ENCODE peak calls at places on chromosomes 4 and X, in ten cellular contexts. G, N, D, M, K, J, A, W, U and P are unnamed samples.

GRCh38 chr4:58301384-58301783 is 1191.2 kb upstream of the IGFBP7 start:
- DNase-seq in G (no peak), N (no peak), D (no peak), M (peak; percentile 12), K (no peak), J (no peak), A (peak; percentile 24), W (no peak), U (no peak), P (no peak)

GRCh38 chr4:53599632-53600031 is 8.3 kb upstream of the LNX1 start:
- DNase-seq in G (no peak), N (no peak), D (no peak), M (no peak), K (no peak), J (no peak), A (no peak), W (no peak), U (peak; percentile 32), P (no peak)

GRCh38 chr4:113052379-113052951 is 3.0 kb downstream of the ANK2 start:
- DNase-seq in G (no peak), N (peak; percentile 27), D (no peak), M (no peak), K (no peak), J (no peak), A (no peak), W (no peak), U (peak; percentile 56), P (no peak)

GRCh38 chr4:155620637-155621036 is 46.0 kb upstream of the GUCY1A1 start:
- DNase-seq in G (no peak), N (no peak), D (no peak), M (no peak), K (no peak), J (no peak), A (no peak), W (no peak), U (no peak), P (no peak)

GRCh38 chr4:114677346-114677979 is 78.9 kb downstream of the UGT8 start:
- DNase-seq in G (no peak), N (no peak), D (no peak), M (no peak), K (no peak), J (no peak), A (no peak), W (no peak), U (no peak), P (no peak)

GRCh38 chr4:81816362-81816761 is 344.7 kb upstream of the RASGEF1B start:
- DNase-seq in G (no peak), N (no peak), D (no peak), M (no peak), K (no peak), J (no peak), A (no peak), W (no peak), U (no peak), P (no peak)

GRCh38 chr4:112514449-112515277 is 1.3 kb downstream of the NEUROG2 start:
- DNase-seq in G (no peak), N (peak; percentile 69), D (no peak), M (no peak), K (no peak), J (no peak), A (peak; percentile 64), W (no peak), U (no peak), P (no peak)

GRCh38 chr4:174156239-174156826 is 127.1 kb downstream of the FBXO8 start:
- DNase-seq in G (no peak), N (peak; percentile 3), D (no peak), M (peak; percentile 62), K (no peak), J (no peak), A (peak; percentile 44), W (no peak), U (no peak), P (peak; percentile 42)

GRCh38 chr4:1237981-1238675 is 10.8 kb downstream of the CTBP1 start:
- DNase-seq in G (peak; percentile 12), N (peak; percentile 25), D (no peak), M (no peak), K (no peak), J (peak; percentile 64), A (no peak), W (peak; percentile 20), U (no peak), P (no peak)

GRCh38 chr4:138907174-138907573 is 108.4 kb upstream of the NOCT start:
- DNase-seq in G (no peak), N (no peak), D (no peak), M (no peak), K (no peak), J (no peak), A (no peak), W (no peak), U (no peak), P (no peak)

GRCh38 chr4:113383111-113383785 is 333.8 kb downstream of the ANK2 start:
- DNase-seq in G (no peak), N (no peak), D (no peak), M (no peak), K (no peak), J (no peak), A (no peak), W (no peak), U (no peak), P (no peak)

GRCh38 chrX:105869676-105870075 is 47.3 kb downstream of the NRK start:
- DNase-seq in G (no peak), N (no peak), D (no peak), M (no peak), K (no peak), J (no peak), A (no peak), W (no peak), U (no peak), P (no peak)

GRCh38 chr4:25916870-25917269 is 2.9 kb downstream of the SMIM20 start:
- DNase-seq in G (no peak), N (no peak), D (no peak), M (no peak), K (no peak), J (no peak), A (no peak), W (no peak), U (no peak), P (no peak)

GRCh38 chr4:25913851-25914669 is at the start of gene SMIM20:
- DNase-seq in G (peak; percentile 85), N (peak; percentile 93), D (peak; percentile 91), M (peak; percentile 93), K (peak; percentile 54), J (peak; percentile 95), A (peak; percentile 95), W (peak; percentile 94), U (peak; percentile 94), P (peak; percentile 93)

GRCh38 chr4:25914670-25915358 is 794 bp downstream of the SMIM20 start:
- DNase-seq in G (no peak), N (no peak), D (no peak), M (no peak), K (no peak), J (no peak), A (no peak), W (no peak), U (no peak), P (no peak)

GRCh38 chr4:25913056-25913850 is 767 bp upstream of the SMIM20 start:
- DNase-seq in G (no peak), N (no peak), D (peak; percentile 60), M (no peak), K (no peak), J (peak; percentile 66), A (peak; percentile 87), W (peak; percentile 56), U (peak; percentile 29), P (no peak)

GRCh38 chr4:25915359-25915716 is 1.3 kb downstream of the SMIM20 start:
- DNase-seq in G (no peak), N (no peak), D (no peak), M (no peak), K (no peak), J (no peak), A (no peak), W (peak; percentile 40), U (no peak), P (no peak)
- H3K4me3 ChIP-seq in G (peak overlapping the region; percentile 80), N (no peak overlapping the region), D (no peak overlapping the region), M (no peak overlapping the region), K (no peak overlapping the region), J (no peak overlapping the region), A (peak overlapping the region; percentile 74), W (no peak overlapping the region), U (peak overlapping the region; percentile 76), P (no peak overlapping the region)

DNA sequence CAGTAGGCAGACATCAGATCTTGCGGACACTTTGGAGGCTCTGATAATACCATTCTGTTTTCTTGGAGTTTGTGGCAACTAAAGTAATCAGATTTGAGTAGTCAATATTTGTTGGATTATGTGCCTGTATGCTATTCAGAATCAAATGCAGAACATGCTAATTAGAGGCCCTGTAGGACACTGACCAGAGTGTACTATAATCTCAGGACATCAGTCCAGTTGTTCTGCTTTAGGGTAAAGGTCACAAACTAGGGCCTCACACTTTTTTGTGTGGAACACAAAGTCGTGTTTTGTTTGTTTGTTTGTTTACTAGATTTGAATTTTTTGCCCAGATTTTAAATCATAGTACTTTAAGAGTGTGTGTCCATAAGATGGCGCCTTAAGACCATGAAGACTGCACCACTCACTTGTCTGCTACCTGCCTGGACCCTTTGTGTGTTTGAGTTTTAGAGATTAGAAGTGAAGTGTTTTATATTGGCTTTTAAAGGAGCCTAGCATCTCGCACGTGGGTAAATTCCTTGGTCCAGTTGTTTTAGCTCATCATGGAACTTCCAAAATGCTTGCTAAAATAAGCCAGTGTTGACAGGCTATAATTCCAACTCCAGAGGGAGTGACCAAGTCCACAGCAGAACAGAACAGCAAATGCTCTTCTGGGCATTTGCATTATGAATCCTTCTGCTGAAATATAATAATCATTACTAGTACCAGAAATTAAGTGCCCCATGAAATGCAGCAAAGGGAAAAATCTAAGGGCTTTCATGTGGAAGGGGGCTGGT is 34.7 kb downstream of the IL13RA1 start:
- DNase-seq in G (no peak), N (no peak), D (no peak), M (no peak), K (no peak), J (no peak), A (peak; percentile 35), W (no peak), U (no peak), P (no peak)
- TF ChIP-seq CTCF in G (no peak), N (peak; percentile 6), D (no peak), M (no peak), K (no peak), J (no peak), A (peak; percentile 44), W (no peak), U (no peak), P (no peak)

DNA sequence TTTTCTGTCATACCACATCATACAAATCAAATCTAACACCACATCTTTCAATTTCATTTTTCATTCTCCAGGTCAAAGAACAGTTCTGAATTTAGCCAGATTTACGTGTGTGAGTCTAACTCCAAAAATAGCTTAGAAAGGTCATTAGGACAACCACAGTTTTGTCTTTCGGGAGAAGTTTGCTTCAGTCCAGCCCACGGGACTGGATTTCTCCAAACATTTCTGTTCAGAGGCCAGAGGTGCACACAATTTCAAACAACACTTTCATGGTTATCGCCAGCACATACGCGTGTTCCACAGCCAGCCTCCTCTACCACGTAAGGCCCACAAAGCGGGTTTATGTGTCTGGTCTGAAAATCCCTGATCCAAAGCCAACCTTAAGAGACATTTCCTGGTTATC is 65.9 kb downstream of the VEGFC start:
- DNase-seq in G (no peak), N (no peak), D (no peak), M (peak; percentile 11), K (no peak), J (no peak), A (no peak), W (peak; percentile 30), U (no peak), P (no peak)
- H3K4me3 ChIP-seq in G (no peak overlapping the region), N (no peak overlapping the region), D (no peak overlapping the region), M (no peak overlapping the region), K (no peak overlapping the region), J (no peak overlapping the region), A (no peak overlapping the region), W (no peak overlapping the region), U (no peak overlapping the region), P (no peak overlapping the region)

GRCh38 chrX:2360731-2361130 is 140.0 kb downstream of the DHRSX start:
- DNase-seq in G (no peak), N (no peak), D (no peak), M (no peak), K (no peak), J (no peak), A (no peak), W (no peak), U (no peak), P (peak; percentile 53)
- TF ChIP-seq CTCF in G (no peak), N (no peak), D (no peak), M (peak; percentile 16), K (no peak), J (no peak), A (no peak), W (no peak), U (no peak), P (no peak)